ENCODE peak calls at places on chromosomes 4 and X, in seven cellular contexts. E is Right ventricle myocardium superior; N is effector memory CD4-positive, alpha-beta T cell; Q is KG1; S is immature natural killer cell; B is central memory CD8-positive, alpha-beta T cell; C is WERI-Rb-1. P is an unnamed sample.

GRCh38 chrX:134908235-134908834 is 82.5 kb upstream of the SMIM10 start:
- DNase-seq in E (no peak), N (no peak), Q (no peak), S (no peak), B (no peak), C (no peak), P (no peak)

GRCh38 chr4:184097240-184097619 is 120.4 kb downstream of the ENPP6 start:
- DNase-seq in E (peak; percentile 75), N (no peak), Q (no peak), S (peak; percentile 5), B (no peak), C (no peak), P (peak; percentile 62)

GRCh38 chr4:143341186-143341755 is 4.6 kb downstream of the GAB1 start:
- DNase-seq in E (no peak), N (no peak), Q (no peak), S (no peak), B (no peak), C (no peak), P (no peak)

GRCh38 chrX:152897216-152898144 is at the start of gene ZNF185:
- DNase-seq in E (no peak), N (no peak), Q (no peak), S (no peak), B (no peak), C (no peak), P (no peak)

GRCh38 chr4:76856183-76856969 is 41.6 kb downstream of the SOWAHB start:
- DNase-seq in E (no peak), N (no peak), Q (no peak), S (no peak), B (no peak), C (no peak), P (no peak)

GRCh38 chr4:140296871-140297570 is 76.4 kb upstream of the SCOC start:
- DNase-seq in E (no peak), N (no peak), Q (no peak), S (no peak), B (no peak), C (no peak), P (no peak)

GRCh38 chr4:23269583-23269982 is 576.8 kb downstream of the GBA3 start:
- DNase-seq in E (no peak), N (no peak), Q (no peak), S (no peak), B (no peak), C (no peak), P (no peak)

GRCh38 chrX:7965436-7965835 is 38.2 kb upstream of the PNPLA4 start:
- DNase-seq in E (no peak), N (no peak), Q (no peak), S (no peak), B (no peak), C (no peak), P (no peak)

GRCh38 chr4:151098191-151098590 is 1.2 kb upstream of the RPS3A start:
- DNase-seq in E (peak; percentile 49), N (no peak), Q (peak; percentile 3), S (no peak), B (no peak), C (no peak), P (no peak)

GRCh38 chr4:76984788-76985211 is 35.2 kb downstream of the SEPTIN11 start:
- DNase-seq in E (peak; percentile 56), N (no peak), Q (no peak), S (no peak), B (no peak), C (no peak), P (peak; percentile 64)

GRCh38 chr4:62683799-62684566 is 1483.9 kb downstream of the ADGRL3 start:
- DNase-seq in E (no peak), N (no peak), Q (no peak), S (no peak), B (no peak), C (peak; percentile 9), P (no peak)

GRCh38 chrX:45788941-45789348 is 588.3 kb upstream of the DIPK2B start:
- DNase-seq in E (peak; percentile 58), N (no peak), Q (no peak), S (no peak), B (no peak), C (no peak), P (peak; percentile 54)

GRCh38 chr4:156983366-156983765 is 11.8 kb upstream of the PDGFC start:
- DNase-seq in E (no peak), N (no peak), Q (no peak), S (no peak), B (no peak), C (no peak), P (no peak)

GRCh38 chr4:142480244-142480643 is 365.9 kb downstream of the INPP4B start:
- DNase-seq in E (no peak), N (no peak), Q (no peak), S (no peak), B (no peak), C (no peak), P (no peak)

GRCh38 chr4:68369474-68369805 is 19.6 kb upstream of the YTHDC1 start:
- DNase-seq in E (no peak), N (no peak), Q (no peak), S (no peak), B (no peak), C (no peak), P (no peak)

GRCh38 chr4:8195431-8195830 is 3.7 kb upstream of the SH3TC1 start:
- DNase-seq in E (no peak), N (no peak), Q (no peak), S (no peak), B (no peak), C (no peak), P (no peak)

GRCh38 chr4:159444668-159445067 is 341.8 kb downstream of the RAPGEF2 start:
- DNase-seq in E (no peak), N (no peak), Q (no peak), S (no peak), B (no peak), C (no peak), P (no peak)

GRCh38 chrX:20061869-20062254 is 54.8 kb downstream of the MAP7D2 start:
- DNase-seq in E (no peak), N (no peak), Q (no peak), S (no peak), B (no peak), C (no peak), P (no peak)

P was measured in psoas muscle.